ENCODE peak calls at places on chromosomes 4 and X, in four cellular contexts. S, C, Y and O are unnamed samples. For H3K36me3 and H3K27me3, the result is how much of the 10 kb centered on the place peaks cover.

GRCh38 chr4:94451669-94452475 is at the start of gene PDLIM5:
- DNase-seq in Y (peak), S (peak), C (peak), O (peak)

GRCh38 chr4:82124365-82124764 is 249.4 kb downstream of the HNRNPD start:
- DNase-seq in C (peak), S (no peak), Y (peak), O (no peak)

GRCh38 chrX:93649381-93649780 is 24.0 kb downstream of the NAP1L3 start:
- DNase-seq in S (no peak), Y (no peak), C (no peak), O (no peak)

GRCh38 chr4:138911903-138912713 is 103.5 kb upstream of the NOCT start:
- DNase-seq in S (no peak), Y (peak), C (peak), O (no peak)

GRCh38 chr4:73417342-73417741 is 13.3 kb downstream of the ALB start:
- DNase-seq in C (no peak), S (no peak), Y (no peak), O (no peak)

GRCh38 chr4:54554339-54554990 is 103.3 kb upstream of the KIT start:
- DNase-seq in S (no peak), C (no peak), Y (peak), O (no peak)

GRCh38 chrX:7985568-7985967 is 58.4 kb upstream of the PNPLA4 start:
- DNase-seq in C (peak), S (no peak), Y (peak), O (no peak)

GRCh38 chr4:148653681-148654080 is 211.5 kb upstream of the NR3C2 start:
- DNase-seq in C (no peak), S (no peak), Y (no peak), O (no peak)

GRCh38 chr4:79241846-79242245 is 84.0 kb downstream of the NAA11 start:
- DNase-seq in C (no peak), Y (peak), S (no peak), O (no peak)

GRCh38 chr4:81359207-81359606 is 112.5 kb downstream of the RASGEF1B start:
- DNase-seq in S (no peak), Y (no peak), C (peak), O (no peak)

GRCh38 chrX:127888767-127889166 is 163.4 kb downstream of the ACTRT1 start:
- DNase-seq in S (no peak), Y (no peak), C (no peak), O (no peak)

GRCh38 chrX:52923781-52924241 is 26.7 kb downstream of the FAM156B start:
- DNase-seq in Y (peak), C (peak), S (no peak), O (peak)

GRCh38 chrX:15334561-15334960 is 762 bp downstream of the PIGA start:
- DNase-seq in S (no peak), C (peak), Y (peak), O (no peak)

GRCh38 chr4:13922459-13922858 is 294.9 kb upstream of the BOD1L1 start:
- DNase-seq in S (no peak), Y (no peak), C (no peak), O (no peak)

GRCh38 chr4:70240192-70240591 is 2.2 kb upstream of the CSN3 start:
- DNase-seq in S (no peak), C (no peak), Y (no peak), O (no peak)

GRCh38 chr4:40887690-40888089 is 137.9 kb downstream of the NSUN7 start:
- DNase-seq in S (no peak), Y (no peak), C (no peak), O (no peak)

GRCh38 chr4:185127021-185127925 is 15.8 kb upstream of the SLC25A4 start:
- DNase-seq in Y (no peak), S (no peak), C (peak), O (peak)

GRCh38 chr4:165464338-165464737 is 85.5 kb downstream of the CPE start:
- DNase-seq in C (no peak), S (no peak), Y (no peak), O (no peak)

GRCh38 chrX:139113682-139114081 is 402.2 kb upstream of the FGF13 start:
- DNase-seq in Y (peak), C (no peak), S (no peak), O (no peak)

GRCh38 chr4:55050418-55050950 is 74.9 kb downstream of the KDR start:
- DNase-seq in C (no peak), Y (no peak), S (no peak), O (no peak)

GRCh38 chr4:159071178-159071968 is 31.5 kb upstream of the RAPGEF2 start:
- DNase-seq in C (peak), Y (peak), S (no peak), O (no peak)

GRCh38 chr4:101835121-101835904 is 44.8 kb downstream of the BANK1 start:
- DNase-seq in S (no peak), Y (peak), C (peak), O (no peak)

GRCh38 chr4:52586069-52586468 is 73.0 kb downstream of the USP46 start:
- DNase-seq in Y (no peak), S (no peak), C (no peak), O (no peak)

GRCh38 chr4:39085891-39086290 is 23.9 kb downstream of the KLHL5 start:
- DNase-seq in Y (no peak), C (peak), S (no peak), O (no peak)

GRCh38 chr4:72568959-72569718 is at the start of gene ADAMTS3:
- DNase-seq in S (no peak), Y (peak), C (peak), O (peak)

GRCh38 chr4:71189471-71189870 is 149.3 kb upstream of the SLC4A4 start:
- DNase-seq in C (no peak), Y (peak), S (no peak), O (no peak)

GRCh38 chr4:138835833-138836521 is 179.6 kb upstream of the NOCT start:
- DNase-seq in Y (peak), C (peak), S (no peak), O (no peak)

GRCh38 chr4:82718067-82718935 is 80.3 kb downstream of the SCD5 start:
- DNase-seq in S (no peak), C (no peak), Y (no peak), O (no peak)

GRCh38 chrX:31580726-31581125 is 508.9 kb upstream of the FTHL17 start:
- DNase-seq in C (peak), S (no peak), Y (no peak), O (no peak)

GRCh38 chr4:15182600-15183222 is 180.4 kb downstream of the CPEB2 start:
- DNase-seq in S (no peak), C (peak), Y (peak), O (no peak)

GRCh38 chr4:17780461-17781071 is 855 bp downstream of the FAM184B start:
- DNase-seq in S (no peak), C (no peak), Y (peak), O (no peak)

GRCh38 chr4:155371432-155372043 is 5.2 kb downstream of the MAP9 start:
- DNase-seq in S (no peak), Y (peak), C (peak), O (no peak)

GRCh38 chrX:78199851-78200250 is 60.4 kb upstream of the TAF9B start:
- DNase-seq in Y (peak), C (peak), S (no peak), O (no peak)

GRCh38 chr4:153137677-153138630 is 66.3 kb upstream of the TRIM2 start:
- DNase-seq in Y (no peak), C (no peak), S (no peak), O (no peak)

GRCh38 chrX:118347131-118347530 is 1.2 kb downstream of the WDR44 start:
- DNase-seq in S (no peak), Y (peak), C (peak), O (no peak)

GRCh38 chr4:71830-72229 is 18.7 kb downstream of the ZNF595 start:
- DNase-seq in C (peak), Y (peak), S (no peak), O (no peak)
- H3K36me3 ChIP-seq in C (under half), Y (half or more), S (under half), O (under half)

DNA sequence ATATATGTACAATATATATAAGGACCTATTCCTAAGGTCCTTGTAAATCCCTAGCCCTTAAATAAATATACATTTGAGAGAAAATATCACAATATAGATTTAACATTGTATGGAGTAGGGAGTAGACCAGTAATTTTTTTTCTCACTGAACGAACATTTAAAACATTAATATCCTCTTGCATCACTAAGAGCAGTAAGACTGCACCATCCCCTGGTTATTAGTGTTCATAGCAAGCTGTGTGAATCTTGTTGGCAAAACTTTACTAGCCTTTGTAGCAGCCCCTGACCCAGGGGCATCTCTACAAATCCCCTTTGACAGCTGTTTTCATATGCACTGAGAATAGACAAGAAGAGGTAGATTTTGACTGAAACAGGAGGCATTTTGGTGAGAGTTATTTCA is 146.5 kb downstream of the IL1RAPL2 start:
- DNase-seq in S (no peak), C (no peak), Y (peak), O (no peak)
- TF ChIP-seq CTCF in S (no peak), C (peak), Y (peak), O (no peak)

DNA sequence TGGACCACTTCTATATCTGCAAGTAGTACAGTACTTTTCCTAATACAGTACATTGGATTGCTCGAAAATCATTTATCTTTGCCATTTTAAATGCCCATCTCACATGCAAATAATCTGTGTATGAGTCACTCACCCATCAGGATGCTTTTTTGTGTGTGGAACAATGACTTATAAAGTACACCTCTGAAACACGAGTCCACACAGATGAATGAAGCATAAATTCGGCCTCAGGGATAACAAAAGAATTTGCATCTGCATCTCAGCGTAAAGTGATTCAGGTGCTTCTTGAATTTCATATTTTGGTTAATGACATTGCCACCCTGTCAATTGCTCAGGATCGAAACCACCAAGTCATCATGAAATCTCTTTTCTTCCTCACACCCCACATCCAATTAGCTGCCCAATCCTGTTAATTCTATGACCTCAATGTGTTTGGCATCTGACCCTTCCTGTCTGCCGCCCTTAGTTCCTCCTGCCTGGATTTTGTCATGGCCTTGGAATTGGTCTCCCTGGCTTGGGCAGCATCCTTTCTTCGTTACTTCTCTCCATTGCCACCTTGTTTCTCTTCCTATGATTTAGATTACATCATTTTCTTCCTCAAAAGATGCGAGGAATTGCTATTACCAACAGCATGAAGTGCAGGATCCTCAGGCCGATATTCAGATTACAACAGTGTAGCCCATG is 161.6 kb upstream of the MID1 start:
- DNase-seq in C (peak), S (no peak), Y (peak), O (no peak)
- H3K27me3 ChIP-seq in C (under half), S (under half), Y (under half), O (under half)

DNA sequence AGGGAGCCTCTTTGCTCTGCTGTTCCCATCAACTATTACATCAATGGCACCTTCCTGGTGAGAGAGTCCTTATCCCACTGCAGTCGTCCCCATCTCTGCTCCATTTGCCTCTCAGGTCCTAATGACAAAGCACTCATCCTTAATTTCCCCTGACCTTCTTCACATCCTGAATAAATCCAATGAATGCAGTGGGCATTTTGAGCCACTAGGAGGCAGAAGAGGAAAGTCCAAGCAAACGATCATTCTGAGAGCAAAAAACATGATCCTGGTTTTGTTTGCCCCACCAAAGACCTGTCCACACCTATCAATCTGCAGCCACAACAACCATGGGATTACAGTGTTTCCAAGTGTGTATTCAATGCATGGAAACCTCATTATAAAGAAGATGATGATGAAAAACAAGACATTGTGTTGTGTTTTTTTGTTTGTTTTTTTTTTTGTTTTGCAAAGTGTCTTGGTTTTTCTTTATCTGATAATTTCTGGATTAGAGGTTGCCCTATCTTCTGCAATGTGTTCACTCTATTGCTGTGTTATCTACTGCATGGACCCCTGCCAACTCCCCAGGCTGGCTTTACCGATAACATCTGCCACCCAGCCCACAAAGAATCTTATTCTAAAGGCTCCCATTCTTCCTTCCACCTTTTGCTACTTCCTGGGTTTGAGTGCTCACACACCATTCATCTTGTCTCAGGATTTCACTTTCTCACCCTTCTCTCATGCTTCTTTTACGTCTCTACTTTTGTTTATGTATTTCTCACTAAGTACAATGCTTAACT is 207.2 kb downstream of the NLGN4X start:
- DNase-seq in Y (peak), S (no peak), C (peak), O (peak)
- H3K36me3 ChIP-seq in Y (under half), S (under half), C (under half), O (under half)